ENCODE peak calls at places on chromosomes 1 and 21, in nine cellular contexts. J is heart left ventricle; Q is stimulated activated CD4-positive, alpha-beta T cell treated with anti-CD3 and anti-CD28 coated beads, Interleukin-15, amount 100 ng/mL, for 48 hours; D is endothelial cell of umbilical vein; Z is posterior cingulate gyrus; I is nephron progenitor cell; F is NCI-H2081; B is D341Med; A is stimulated activated naive CD4-positive, alpha-beta T cell. T is an unnamed sample.
A peak's percentile ranks its signal among the peaks of the same experiment; 100 is the strongest.

GRCh38 chr1:85387781-85388180 is 77.2 kb downstream of the DDAH1 start:
- DNase-seq in B (no peak), D (no peak), I (no peak), A (no peak), F (no peak), J (no peak), Q (no peak), Z (no peak), T (no peak)

GRCh38 chr1:233005703-233006102 is 55.3 kb downstream of the NTPCR start:
- DNase-seq in Q (no peak), A (no peak), J (no peak), Z (no peak), F (no peak), D (peak; percentile 76), I (no peak), B (no peak), T (no peak)

GRCh38 chr1:204706838-204707509 is 21.4 kb upstream of the LRRN2 start:
- DNase-seq in Z (peak; percentile 39), F (no peak), B (no peak), A (no peak), J (no peak), Q (no peak), I (no peak), D (no peak), T (no peak)

GRCh38 chr21:33027401-33028185 is 1.9 kb downstream of the OLIG2 start:
- DNase-seq in I (no peak), A (no peak), Q (no peak), Z (no peak), D (no peak), B (peak; percentile 65), J (no peak), F (no peak), T (no peak)

GRCh38 chr1:39509360-39510009 is 18.0 kb downstream of the BMP8A start:
- DNase-seq in F (no peak), Q (no peak), A (no peak), B (no peak), D (no peak), Z (no peak), I (no peak), J (peak; percentile 77), T (no peak)

GRCh38 chr1:235416662-235417049 is 49.4 kb downstream of the TBCE start:
- DNase-seq in B (no peak), Z (no peak), Q (no peak), F (no peak), I (no peak), A (no peak), D (no peak), J (no peak), T (no peak)

GRCh38 chr21:42414928-42415769 is 11.4 kb downstream of the UBASH3A start:
- DNase-seq in D (peak; percentile 16), J (no peak), B (no peak), A (peak; percentile 84), I (no peak), Z (peak; percentile 33), F (no peak), Q (peak; percentile 95), T (peak; percentile 11)

GRCh38 chr1:61357539-61357938 is 275.2 kb downstream of the NFIA start:
- DNase-seq in Z (no peak), F (no peak), Q (no peak), D (no peak), B (no peak), I (no peak), J (no peak), A (no peak), T (no peak)

GRCh38 chr1:230868736-230869385 is 540 bp upstream of the C1orf198 start:
- DNase-seq in J (peak; percentile 79), I (peak; percentile 71), D (peak; percentile 45), Z (no peak), Q (no peak), B (no peak), F (peak; percentile 65), A (no peak), T (peak; percentile 76)

GRCh38 chr1:60847855-60848582 is 234.3 kb upstream of the NFIA start:
- DNase-seq in F (no peak), Q (no peak), J (no peak), A (no peak), B (no peak), D (no peak), I (no peak), Z (no peak), T (no peak)

GRCh38 chr21:33033094-33033951 is 7.6 kb downstream of the OLIG2 start:
- DNase-seq in F (no peak), Q (no peak), A (no peak), B (no peak), D (no peak), I (no peak), Z (no peak), J (no peak), T (no peak)